ENCODE peak calls at places on chromosomes 4 and X, in six cellular contexts. D is BE2C, Y is astrocyte of the spinal cord, M is dorsolateral prefrontal cortex, K is hepatocyte, X is PC-3. A is an unnamed sample.

GRCh38 chr4:41366911-41367517 is 110.3 kb downstream of the UCHL1 start:
- DNase-seq in D (no peak), Y (no peak), M (no peak), K (no peak), X (no peak), A (no peak)

GRCh38 chrX:638482-639131 is 8.0 kb downstream of the SHOX start:
- DNase-seq in D (no peak), Y (no peak), M (no peak), K (no peak), X (no peak), A (no peak)

GRCh38 chr4:139853309-139853708 is 187.7 kb downstream of the MGST2 start:
- DNase-seq in D (no peak), Y (no peak), M (no peak), K (no peak), X (no peak), A (no peak)

GRCh38 chr4:16914208-16914607 is 15.8 kb upstream of the LDB2 start:
- DNase-seq in D (peak; percentile 40), Y (peak; percentile 36), M (no peak), K (no peak), X (no peak), A (peak; percentile 51)

GRCh38 chr4:23235613-23236390 is 543.1 kb downstream of the GBA3 start:
- DNase-seq in D (no peak), Y (no peak), M (no peak), K (peak; percentile 4), X (no peak), A (no peak)

GRCh38 chr4:30443289-30443688 is 276.9 kb upstream of the PCDH7 start:
- DNase-seq in D (no peak), Y (no peak), M (no peak), K (no peak), X (no peak), A (no peak)

GRCh38 chr4:188976644-188977115 is 837.4 kb downstream of the TRIML1 start:
- DNase-seq in D (no peak), Y (peak; percentile 81), M (no peak), K (peak; percentile 57), X (peak; percentile 50), A (peak; percentile 67)

GRCh38 chrX:74423289-74423985 is 2.1 kb downstream of the SLC16A2 start:
- DNase-seq in D (no peak), Y (no peak), M (no peak), K (no peak), X (no peak), A (no peak)

GRCh38 chr4:174714393-174715211 is 114.4 kb downstream of the GLRA3 start:
- DNase-seq in D (peak; percentile 50), Y (peak; percentile 54), M (no peak), K (peak; percentile 61), X (peak; percentile 68), A (no peak)

GRCh38 chr4:53800741-53801140 is 209.5 kb upstream of the LNX1 start:
- DNase-seq in D (no peak), Y (no peak), M (no peak), K (no peak), X (no peak), A (no peak)

GRCh38 chr4:53802500-53802899 is 211.2 kb upstream of the LNX1 start:
- DNase-seq in D (no peak), Y (no peak), M (no peak), K (no peak), X (peak; percentile 18), A (no peak)

GRCh38 chr4:53801373-53801772 is 210.1 kb upstream of the LNX1 start:
- DNase-seq in D (no peak), Y (no peak), M (no peak), K (no peak), X (peak; percentile 54), A (no peak)

GRCh38 chr4:53805291-53805690 is 214.0 kb upstream of the LNX1 start:
- DNase-seq in D (no peak), Y (no peak), M (no peak), K (no peak), X (no peak), A (no peak)

GRCh38 chr4:53804719-53805118 is 213.4 kb upstream of the LNX1 start:
- DNase-seq in D (peak; percentile 40), Y (no peak), M (no peak), K (peak; percentile 43), X (peak; percentile 70), A (peak; percentile 25)
- TF ChIP-seq CTCF in D (peak; percentile 53), Y (peak; percentile 23), M (peak; percentile 47), K (peak; percentile 30), X (peak; percentile 86), A (peak; percentile 78)

GRCh38 chrX:33324099-33324498 is 112.8 kb upstream of the DMD start:
- DNase-seq in D (no peak), Y (no peak), M (no peak), K (no peak), X (no peak), A (no peak)
- TF ChIP-seq CTCF in D (peak; percentile 22), Y (no peak), M (no peak), K (no peak), X (no peak), A (peak; percentile 18)

GRCh38 chr4:130333241-130333759 is 1237.3 kb downstream of the C4orf33 start:
- DNase-seq in D (no peak), Y (no peak), M (no peak), K (no peak), X (no peak), A (no peak)

GRCh38 chr4:130335417-130336194 is 1239.7 kb downstream of the C4orf33 start:
- DNase-seq in D (no peak), Y (no peak), M (no peak), K (no peak), X (no peak), A (no peak)

GRCh38 chr4:130336585-130337217 is 1240.7 kb downstream of the C4orf33 start:
- DNase-seq in D (peak; percentile 24), Y (peak; percentile 42), M (no peak), K (peak; percentile 19), X (no peak), A (peak; percentile 13)
- TF ChIP-seq CTCF in D (peak; percentile 75), Y (peak; percentile 68), M (peak; percentile 59), K (peak; percentile 45), X (no peak), A (peak; percentile 74)

GRCh38 chr4:36547383-36547782 is 266.0 kb downstream of the DTHD1 start:
- DNase-seq in D (no peak), Y (no peak), M (no peak), K (no peak), X (no peak), A (no peak)
- TF ChIP-seq CTCF in D (no peak), Y (no peak), M (no peak), K (no peak), X (no peak), A (no peak)

DNA sequence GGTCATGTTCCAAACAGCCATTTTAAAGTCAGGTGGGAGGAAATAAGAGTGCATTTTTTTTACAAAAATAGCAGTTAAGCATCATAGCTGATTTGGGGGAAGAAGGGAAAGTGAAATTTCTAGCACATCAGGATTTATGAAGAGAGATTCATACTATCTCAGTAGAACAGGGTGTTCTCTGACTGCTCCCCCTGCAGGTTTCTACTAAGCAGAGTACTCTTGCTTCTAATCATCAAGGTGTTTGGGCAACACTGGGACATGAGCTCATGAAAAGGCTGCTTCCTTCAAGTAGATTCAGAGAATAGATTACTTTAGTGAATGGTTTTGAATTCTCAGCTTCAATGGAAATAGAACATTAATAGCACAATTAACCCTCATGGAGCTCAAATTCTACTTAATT is 591.4 kb upstream of the PCDH10 start:
- DNase-seq in D (no peak), Y (no peak), M (no peak), K (peak; percentile 28), X (peak; percentile 13), A (peak; percentile 1)
- TF ChIP-seq CTCF in D (peak; percentile 64), Y (peak; percentile 22), M (no peak), K (peak; percentile 16), X (no peak), A (peak; percentile 43)

DNA sequence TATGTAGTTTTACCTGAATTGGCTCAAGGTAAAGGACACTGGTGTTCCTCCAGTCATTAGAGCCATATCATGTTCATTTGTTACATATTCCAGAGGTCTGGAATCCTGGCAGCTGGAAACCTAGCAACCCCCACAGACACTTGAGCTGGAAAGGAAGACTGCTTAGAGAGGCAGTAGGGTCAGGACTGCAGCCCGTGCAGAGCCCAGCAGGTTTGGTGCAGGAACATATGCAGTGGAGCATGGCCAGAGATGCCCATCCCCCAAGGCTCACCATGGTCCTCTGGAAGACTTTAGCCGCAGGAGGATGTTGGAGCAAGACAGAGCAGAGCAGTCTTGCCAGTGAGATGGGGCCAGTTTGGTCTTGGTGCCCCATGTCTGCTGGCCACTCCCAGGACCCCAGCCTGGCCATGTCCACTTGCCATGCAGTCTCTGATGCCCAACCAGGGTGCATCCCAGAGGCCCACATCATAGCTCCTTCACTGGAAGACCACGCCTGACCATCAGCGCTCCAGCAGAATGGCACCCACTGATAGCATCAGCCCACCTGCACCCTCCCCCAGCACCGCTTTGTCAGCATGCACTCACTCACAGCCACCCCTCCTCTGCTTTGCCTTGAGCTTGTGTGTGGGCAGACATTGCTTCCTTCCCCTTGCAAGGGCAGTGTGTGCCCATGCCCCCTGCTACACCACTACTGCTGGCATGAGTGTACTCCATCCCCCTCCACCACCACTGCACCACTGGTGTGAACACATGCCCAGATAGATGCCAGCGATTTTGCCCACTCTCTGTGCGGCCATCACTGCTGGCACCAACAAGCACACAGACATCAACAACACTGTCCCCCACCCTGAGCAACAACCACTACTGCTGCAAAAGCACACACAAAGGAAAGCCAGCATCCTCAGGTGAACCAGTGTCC is 190.3 kb upstream of the SPOCK3 start:
- DNase-seq in D (no peak), Y (no peak), M (no peak), K (no peak), X (no peak), A (no peak)
- TF ChIP-seq CTCF in D (no peak), Y (no peak), M (no peak), K (no peak), X (no peak), A (no peak)

GRCh38 chrX:129323115-129323514 is 200.2 kb downstream of the SMARCA1 start:
- DNase-seq in D (no peak), Y (peak; percentile 16), M (no peak), K (no peak), X (no peak), A (no peak)

GRCh38 chrX:129316461-129316860 is 206.8 kb downstream of the SMARCA1 start:
- DNase-seq in D (no peak), Y (no peak), M (no peak), K (no peak), X (no peak), A (no peak)

GRCh38 chrX:129318375-129318774 is 204.9 kb downstream of the SMARCA1 start:
- DNase-seq in D (peak; percentile 4), Y (peak; percentile 31), M (no peak), K (peak; percentile 27), X (peak; percentile 37), A (peak; percentile 5)
- TF ChIP-seq CTCF in D (peak; percentile 15), Y (peak; percentile 38), M (peak; percentile 41), K (peak; percentile 42), X (peak; percentile 58), A (peak; percentile 71)

GRCh38 chr4:156154978-156155377 is 201.3 kb upstream of the CTSO start:
- DNase-seq in D (no peak), Y (no peak), M (no peak), K (no peak), X (peak; percentile 20), A (no peak)
- TF ChIP-seq CTCF in D (no peak), Y (peak; percentile 17), M (no peak), K (no peak), X (peak; percentile 57), A (peak; percentile 69)